ENCODE peak calls at places on chromosomes 12 and 14, in four cellular contexts. I, N, J and G are unnamed samples.

GRCh38 chr12:124916370-124917134 is 2.1 kb upstream of the UBC start:
- DNase-seq in I (no peak), J (no peak), N (no peak), G (peak)

GRCh38 chr14:39847191-39847590 is 415.0 kb upstream of the FBXO33 start:
- DNase-seq in J (no peak), N (no peak), I (no peak), G (no peak)

GRCh38 chr12:96456265-96456974 is 33.0 kb upstream of the CFAP54 start:
- DNase-seq in I (peak), J (no peak), N (no peak), G (no peak)

GRCh38 chr12:130832561-130833209 is 6.4 kb downstream of the STX2 start:
- DNase-seq in J (no peak), I (no peak), N (peak), G (no peak)

GRCh38 chr14:47262801-47263200 is 412.6 kb downstream of the MDGA2 start:
- DNase-seq in J (no peak), I (no peak), N (no peak), G (no peak)

GRCh38 chr14:55026793-55027560 is at the start of the genes SOCS4 and WDHD1:
- DNase-seq in N (peak), I (peak), J (peak), G (peak)

GRCh38 chr14:31770271-31770670 is 209.1 kb downstream of the NUBPL start:
- DNase-seq in N (no peak), I (no peak), J (no peak), G (no peak)

GRCh38 chr12:19575307-19576243 is 136.3 kb downstream of the AEBP2 start:
- DNase-seq in N (no peak), J (no peak), I (no peak), G (no peak)

GRCh38 chr14:104864267-104865068 is 600 bp upstream of the CEP170B start:
- DNase-seq in J (no peak), I (no peak), N (no peak), G (peak)

GRCh38 chr12:13962699-13963098 is 18.7 kb downstream of the GRIN2B start:
- DNase-seq in J (no peak), I (no peak), N (no peak), G (no peak)